ENCODE peak calls at places on chromosomes 3 and 15, in ten cellular contexts. One of them, this sample, is unnamed.

GRCh38 chr3:138230525-138230924 is 43.4 kb downstream of the ARMC8 start:
- DNase-seq in H1: no peak
- DNase-seq in hepatocyte: no peak
- DNase-seq in transverse colon: no peak
- DNase-seq in heart left ventricle: no peak
- DNase-seq in lower lobe of right lung: no peak
- DNase-seq in neural progenitor cell: no peak
- DNase-seq in cardiac muscle cell: no peak
- DNase-seq in mammary epithelial cell: peak; percentile 13
- DNase-seq in adrenal gland: no peak
- DNase-seq in this sample: no peak

GRCh38 chr3:143450656-143451055 is 331.1 kb downstream of the CHST2 start:
- DNase-seq in hepatocyte: no peak
- DNase-seq in H1: no peak
- DNase-seq in heart left ventricle: no peak
- DNase-seq in lower lobe of right lung: no peak
- DNase-seq in mammary epithelial cell: no peak
- DNase-seq in neural progenitor cell: peak; percentile 9
- DNase-seq in transverse colon: no peak
- DNase-seq in cardiac muscle cell: no peak
- DNase-seq in adrenal gland: no peak
- DNase-seq in this sample: no peak

GRCh38 chr3:190533511-190534282 is 19.8 kb downstream of the IL1RAP start:
- DNase-seq in heart left ventricle: peak; percentile 81
- DNase-seq in H1: no peak
- DNase-seq in neural progenitor cell: no peak
- DNase-seq in transverse colon: peak; percentile 25
- DNase-seq in adrenal gland: peak; percentile 67
- DNase-seq in lower lobe of right lung: peak; percentile 80
- DNase-seq in mammary epithelial cell: peak; percentile 98
- DNase-seq in cardiac muscle cell: peak; percentile 97
- DNase-seq in hepatocyte: peak; percentile 36
- DNase-seq in this sample: peak; percentile 82

GRCh38 chr3:114356084-114357009 is 62.5 kb downstream of the TIGIT start:
- DNase-seq in H1: no peak
- DNase-seq in transverse colon: no peak
- DNase-seq in adrenal gland: no peak
- DNase-seq in heart left ventricle: no peak
- DNase-seq in cardiac muscle cell: no peak
- DNase-seq in lower lobe of right lung: no peak
- DNase-seq in hepatocyte: no peak
- DNase-seq in mammary epithelial cell: no peak
- DNase-seq in neural progenitor cell: peak; percentile 84
- DNase-seq in this sample: no peak

GRCh38 chr3:82208002-82208710 is 446.7 kb upstream of the GBE1 start:
- DNase-seq in hepatocyte: no peak
- DNase-seq in cardiac muscle cell: no peak
- DNase-seq in H1: no peak
- DNase-seq in lower lobe of right lung: no peak
- DNase-seq in heart left ventricle: no peak
- DNase-seq in transverse colon: no peak
- DNase-seq in adrenal gland: no peak
- DNase-seq in mammary epithelial cell: peak; percentile 1
- DNase-seq in neural progenitor cell: no peak
- DNase-seq in this sample: no peak

GRCh38 chr3:61154788-61155187 is 96.5 kb downstream of the FHIT start:
- DNase-seq in heart left ventricle: no peak
- DNase-seq in hepatocyte: no peak
- DNase-seq in neural progenitor cell: no peak
- DNase-seq in H1: no peak
- DNase-seq in cardiac muscle cell: no peak
- DNase-seq in mammary epithelial cell: no peak
- DNase-seq in transverse colon: no peak
- DNase-seq in adrenal gland: no peak
- DNase-seq in lower lobe of right lung: no peak
- DNase-seq in this sample: no peak

GRCh38 chr3:177358968-177359600 is 161.8 kb upstream of the TBL1XR1 start:
- DNase-seq in mammary epithelial cell: peak; percentile 29
- DNase-seq in heart left ventricle: peak; percentile 49
- DNase-seq in hepatocyte: peak; percentile 72
- DNase-seq in lower lobe of right lung: peak; percentile 60
- DNase-seq in cardiac muscle cell: peak; percentile 24
- DNase-seq in adrenal gland: peak; percentile 63
- DNase-seq in H1: peak; percentile 76
- DNase-seq in transverse colon: peak; percentile 82
- DNase-seq in neural progenitor cell: peak; percentile 74
- DNase-seq in this sample: peak; percentile 72

GRCh38 chr15:93265046-93265658 is 176.1 kb upstream of the RGMA start:
- DNase-seq in hepatocyte: peak; percentile 29
- DNase-seq in H1: no peak
- DNase-seq in adrenal gland: no peak
- DNase-seq in neural progenitor cell: no peak
- DNase-seq in heart left ventricle: no peak
- DNase-seq in mammary epithelial cell: no peak
- DNase-seq in lower lobe of right lung: no peak
- DNase-seq in transverse colon: no peak
- DNase-seq in cardiac muscle cell: no peak
- DNase-seq in this sample: no peak

GRCh38 chr15:27784107-27784506 is 315.0 kb downstream of the OCA2 start:
- DNase-seq in neural progenitor cell: no peak
- DNase-seq in transverse colon: no peak
- DNase-seq in lower lobe of right lung: no peak
- DNase-seq in heart left ventricle: no peak
- DNase-seq in mammary epithelial cell: no peak
- DNase-seq in H1: no peak
- DNase-seq in cardiac muscle cell: no peak
- DNase-seq in adrenal gland: no peak
- DNase-seq in hepatocyte: no peak
- DNase-seq in this sample: no peak

GRCh38 chr3:78139166-78139565 is 1099.3 kb downstream of the ROBO2 start:
- DNase-seq in hepatocyte: no peak
- DNase-seq in heart left ventricle: no peak
- DNase-seq in mammary epithelial cell: peak; percentile 23
- DNase-seq in cardiac muscle cell: peak; percentile 65
- DNase-seq in neural progenitor cell: no peak
- DNase-seq in adrenal gland: no peak
- DNase-seq in transverse colon: no peak
- DNase-seq in lower lobe of right lung: no peak
- DNase-seq in H1: no peak
- DNase-seq in this sample: no peak

GRCh38 chr3:156685198-156685597 is 10.8 kb downstream of the TIPARP start:
- DNase-seq in cardiac muscle cell: peak; percentile 43
- DNase-seq in transverse colon: no peak
- DNase-seq in heart left ventricle: no peak
- DNase-seq in mammary epithelial cell: peak; percentile 69
- DNase-seq in hepatocyte: no peak
- DNase-seq in adrenal gland: no peak
- DNase-seq in lower lobe of right lung: no peak
- DNase-seq in neural progenitor cell: peak; percentile 5
- DNase-seq in H1: no peak
- DNase-seq in this sample: no peak

GRCh38 chr3:16741890-16742289 is 136.7 kb upstream of the DAZL start:
- DNase-seq in heart left ventricle: peak; percentile 86
- DNase-seq in transverse colon: no peak
- DNase-seq in H1: no peak
- DNase-seq in mammary epithelial cell: peak; percentile 31
- DNase-seq in adrenal gland: no peak
- DNase-seq in neural progenitor cell: no peak
- DNase-seq in cardiac muscle cell: peak; percentile 54
- DNase-seq in hepatocyte: no peak
- DNase-seq in lower lobe of right lung: no peak
- DNase-seq in this sample: no peak

GRCh38 chr3:116453676-116454346 is 8.5 kb upstream of the LSAMP start:
- DNase-seq in cardiac muscle cell: peak; percentile 29
- DNase-seq in hepatocyte: no peak
- DNase-seq in H1: no peak
- DNase-seq in lower lobe of right lung: no peak
- DNase-seq in heart left ventricle: no peak
- DNase-seq in mammary epithelial cell: no peak
- DNase-seq in adrenal gland: no peak
- DNase-seq in transverse colon: no peak
- DNase-seq in neural progenitor cell: no peak
- DNase-seq in this sample: no peak

GRCh38 chr3:145125307-145125706 is 1035.7 kb downstream of the PLOD2 start:
- DNase-seq in lower lobe of right lung: no peak
- DNase-seq in cardiac muscle cell: no peak
- DNase-seq in neural progenitor cell: no peak
- DNase-seq in mammary epithelial cell: peak; percentile 6
- DNase-seq in hepatocyte: no peak
- DNase-seq in heart left ventricle: no peak
- DNase-seq in H1: no peak
- DNase-seq in transverse colon: no peak
- DNase-seq in adrenal gland: no peak
- DNase-seq in this sample: no peak

GRCh38 chr15:77966540-77967290 is 110.8 kb downstream of the TBC1D2B start:
- DNase-seq in adrenal gland: no peak
- DNase-seq in cardiac muscle cell: peak; percentile 46
- DNase-seq in transverse colon: peak; percentile 46
- DNase-seq in mammary epithelial cell: peak; percentile 24
- DNase-seq in hepatocyte: peak; percentile 61
- DNase-seq in lower lobe of right lung: no peak
- DNase-seq in heart left ventricle: no peak
- DNase-seq in H1: peak; percentile 69
- DNase-seq in neural progenitor cell: peak; percentile 62
- DNase-seq in this sample: peak; percentile 62

GRCh38 chr3:7875858-7876442 is 625.7 kb upstream of the LMCD1 start:
- DNase-seq in lower lobe of right lung: no peak
- DNase-seq in neural progenitor cell: no peak
- DNase-seq in heart left ventricle: no peak
- DNase-seq in H1: no peak
- DNase-seq in cardiac muscle cell: peak; percentile 54
- DNase-seq in transverse colon: no peak
- DNase-seq in adrenal gland: peak; percentile 40
- DNase-seq in mammary epithelial cell: no peak
- DNase-seq in hepatocyte: no peak
- DNase-seq in this sample: no peak

DNA sequence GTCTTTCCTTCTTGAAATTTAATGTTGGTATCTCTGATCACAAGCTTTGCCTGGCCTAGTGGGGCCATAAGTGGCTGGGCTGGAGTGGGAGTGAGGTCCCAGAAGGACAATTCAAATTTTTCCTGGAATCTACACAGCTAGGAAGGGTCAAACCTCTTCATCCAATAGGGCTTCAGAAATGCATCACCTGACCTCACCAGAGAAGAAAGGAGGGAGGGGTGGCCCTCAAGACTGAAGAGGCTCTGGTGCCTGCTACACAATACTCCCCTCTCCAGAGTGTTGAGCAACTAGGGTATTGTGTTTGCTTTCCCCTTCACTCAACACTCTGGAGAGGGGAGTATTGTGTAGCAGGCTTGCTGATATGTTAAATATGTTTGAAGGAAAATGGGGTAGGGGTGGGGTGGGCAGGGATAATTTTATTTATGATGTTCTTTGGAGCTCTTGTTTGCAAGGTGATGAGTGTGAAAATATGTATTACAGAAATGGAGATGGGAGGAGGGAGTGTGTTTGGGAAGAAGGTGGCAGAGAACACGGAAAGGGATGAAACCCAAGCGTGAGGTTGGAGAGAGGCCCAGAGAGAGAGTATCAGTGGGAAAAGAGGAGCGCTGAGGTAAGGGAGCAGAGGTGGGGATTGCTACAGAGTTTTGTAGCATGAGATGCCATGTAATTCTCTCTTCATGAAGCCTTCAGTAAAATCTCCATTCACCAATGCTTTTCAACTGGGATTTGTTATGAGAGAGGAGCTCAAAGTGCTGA is 5.7 kb upstream of the KLHL24 start:
- DNase-seq in neural progenitor cell: no peak
- DNase-seq in lower lobe of right lung: peak; percentile 71
- DNase-seq in mammary epithelial cell: no peak
- DNase-seq in cardiac muscle cell: peak; percentile 61
- DNase-seq in transverse colon: no peak
- DNase-seq in adrenal gland: no peak
- DNase-seq in H1: no peak
- DNase-seq in heart left ventricle: no peak
- DNase-seq in hepatocyte: no peak
- DNase-seq in this sample: no peak
- H3K4me1 ChIP-seq in neural progenitor cell: no peaks in the 10 kb centered on the region
- H3K4me1 ChIP-seq in lower lobe of right lung: peaks cover 13% of the 10 kb centered on the region
- H3K4me1 ChIP-seq in mammary epithelial cell: no peaks in the 10 kb centered on the region
- H3K4me1 ChIP-seq in cardiac muscle cell: peaks cover 27% of the 10 kb centered on the region
- H3K4me1 ChIP-seq in transverse colon: peaks cover 5% of the 10 kb centered on the region
- H3K4me1 ChIP-seq in adrenal gland: peaks cover 2% of the 10 kb centered on the region
- H3K4me1 ChIP-seq in H1: no peaks in the 10 kb centered on the region
- H3K4me1 ChIP-seq in heart left ventricle: peaks cover 5% of the 10 kb centered on the region
- H3K4me1 ChIP-seq in hepatocyte: peaks cover under 1% of the 10 kb centered on the region
- H3K4me1 ChIP-seq in this sample: peaks cover 9% of the 10 kb centered on the region

DNA sequence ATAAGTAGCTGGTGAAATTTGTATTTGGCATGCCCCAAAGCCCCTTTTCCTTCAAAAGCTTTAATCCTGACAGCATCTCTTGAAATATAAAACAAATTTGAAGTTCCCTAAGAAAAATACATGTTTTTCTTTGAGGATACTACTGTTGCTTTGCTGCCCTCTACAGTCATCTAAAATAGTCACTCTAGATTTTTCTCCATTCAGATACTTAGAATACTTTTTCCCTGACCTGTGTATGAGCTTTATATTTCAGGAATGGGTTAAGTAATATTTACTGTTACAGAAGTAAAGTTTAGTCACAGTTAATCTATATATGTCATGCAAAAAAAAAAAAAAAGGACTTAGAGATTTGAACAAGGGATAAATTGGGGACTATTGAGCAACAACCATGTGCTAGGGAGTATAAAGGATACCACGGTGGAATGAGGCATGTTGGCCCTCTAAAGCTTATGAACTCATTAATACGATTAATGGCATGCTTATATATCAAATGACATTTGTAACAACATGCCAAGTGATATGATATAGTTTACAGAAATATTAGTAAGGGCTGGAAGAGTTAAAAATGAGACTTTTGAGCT is 8.8 kb downstream of the NECTIN3 start:
- DNase-seq in cardiac muscle cell: peak; percentile 69
- DNase-seq in H1: no peak
- DNase-seq in lower lobe of right lung: no peak
- DNase-seq in mammary epithelial cell: peak; percentile 26
- DNase-seq in neural progenitor cell: peak; percentile 17
- DNase-seq in heart left ventricle: no peak
- DNase-seq in hepatocyte: peak; percentile 36
- DNase-seq in transverse colon: no peak
- DNase-seq in adrenal gland: no peak
- DNase-seq in this sample: no peak
- TF ChIP-seq CTCF in cardiac muscle cell: peak; percentile 57
- TF ChIP-seq CTCF in H1: no peak
- TF ChIP-seq CTCF in lower lobe of right lung: peak; percentile 51
- TF ChIP-seq CTCF in mammary epithelial cell: peak; percentile 26
- TF ChIP-seq CTCF in neural progenitor cell: peak; percentile 71
- TF ChIP-seq CTCF in heart left ventricle: peak; percentile 52
- TF ChIP-seq CTCF in hepatocyte: peak; percentile 75
- TF ChIP-seq CTCF in transverse colon: peak; percentile 45
- TF ChIP-seq CTCF in adrenal gland: peak; percentile 20
- TF ChIP-seq CTCF in this sample: peak; percentile 60

GRCh38 chr15:62881056-62881455 is 161.5 kb upstream of the TPM1 start:
- DNase-seq in adrenal gland: no peak
- DNase-seq in neural progenitor cell: peak; percentile 64
- DNase-seq in H1: no peak
- DNase-seq in transverse colon: no peak
- DNase-seq in hepatocyte: no peak
- DNase-seq in mammary epithelial cell: no peak
- DNase-seq in lower lobe of right lung: no peak
- DNase-seq in heart left ventricle: no peak
- DNase-seq in cardiac muscle cell: no peak
- DNase-seq in this sample: no peak
- H3K9me3 ChIP-seq in adrenal gland: no peaks in the 10 kb centered on the region
- H3K9me3 ChIP-seq in neural progenitor cell: no peaks in the 10 kb centered on the region
- H3K9me3 ChIP-seq in H1: no peaks in the 10 kb centered on the region
- H3K9me3 ChIP-seq in transverse colon: no peaks in the 10 kb centered on the region
- H3K9me3 ChIP-seq in hepatocyte: no peaks in the 10 kb centered on the region
- H3K9me3 ChIP-seq in mammary epithelial cell: no peaks in the 10 kb centered on the region
- H3K9me3 ChIP-seq in lower lobe of right lung: no peaks in the 10 kb centered on the region
- H3K9me3 ChIP-seq in heart left ventricle: no peaks in the 10 kb centered on the region
- H3K9me3 ChIP-seq in cardiac muscle cell: no peaks in the 10 kb centered on the region
- H3K9me3 ChIP-seq in this sample: no peaks in the 10 kb centered on the region

GRCh38 chr15:90557651-90558084 is 27.9 kb downstream of the CRTC3 start:
- DNase-seq in transverse colon: peak; percentile 49
- DNase-seq in mammary epithelial cell: no peak
- DNase-seq in H1: no peak
- DNase-seq in hepatocyte: peak; percentile 41
- DNase-seq in cardiac muscle cell: peak; percentile 93
- DNase-seq in lower lobe of right lung: peak; percentile 63
- DNase-seq in neural progenitor cell: no peak
- DNase-seq in heart left ventricle: peak; percentile 94
- DNase-seq in adrenal gland: peak; percentile 95
- DNase-seq in this sample: no peak
- H3K4me1 ChIP-seq in transverse colon: peaks cover 73% of the 10 kb centered on the region
- H3K4me1 ChIP-seq in mammary epithelial cell: peaks cover 30% of the 10 kb centered on the region
- H3K4me1 ChIP-seq in H1: peaks cover 4% of the 10 kb centered on the region
- H3K4me1 ChIP-seq in hepatocyte: peaks cover 62% of the 10 kb centered on the region
- H3K4me1 ChIP-seq in cardiac muscle cell: peaks cover 48% of the 10 kb centered on the region
- H3K4me1 ChIP-seq in lower lobe of right lung: peaks cover 66% of the 10 kb centered on the region
- H3K4me1 ChIP-seq in neural progenitor cell: peaks cover 35% of the 10 kb centered on the region
- H3K4me1 ChIP-seq in heart left ventricle: peaks cover 87% of the 10 kb centered on the region
- H3K4me1 ChIP-seq in adrenal gland: peaks cover 90% of the 10 kb centered on the region
- H3K4me1 ChIP-seq in this sample: peaks cover 71% of the 10 kb centered on the region